ENCODE peak calls at places on chromosomes 7 and 10, in four cellular contexts. C, F, D and A are unnamed samples.

GRCh38 chr10:8331387-8331786 is 276.9 kb downstream of the GATA3 start:
- DNase-seq in F (no peak), D (no peak), C (no peak), A (no peak)

GRCh38 chr7:80960228-80960627 is 41.4 kb upstream of the SEMA3C start:
- DNase-seq in D (no peak), C (no peak), F (no peak), A (no peak)

GRCh38 chr7:54964136-54964535 is 54.7 kb upstream of the EGFR start:
- DNase-seq in D (no peak), F (no peak), C (no peak), A (no peak)

GRCh38 chr10:100570518-100570865 is 34.7 kb downstream of the HIF1AN start:
- DNase-seq in F (no peak), D (no peak), C (no peak), A (no peak)

GRCh38 chr10:6144609-6145413 is 56.0 kb downstream of the RBM17 start:
- DNase-seq in C (peak; percentile 92), F (peak; percentile 92), D (peak; percentile 87), A (peak; percentile 89)

GRCh38 chr7:123871998-123872867 is 27.3 kb downstream of the HYAL4 start:
- DNase-seq in F (no peak), C (peak; percentile 81), D (peak; percentile 43), A (peak; percentile 65)

GRCh38 chr7:22267989-22268615 is 88.9 kb downstream of the RAPGEF5 start:
- DNase-seq in D (no peak), C (no peak), F (no peak), A (no peak)

GRCh38 chr10:122492955-122493597 is 31.7 kb downstream of the HTRA1 start:
- DNase-seq in F (no peak), D (no peak), C (no peak), A (no peak)

GRCh38 chr10:8352696-8353095 is 298.2 kb downstream of the GATA3 start:
- DNase-seq in C (no peak), F (no peak), D (no peak), A (no peak)

GRCh38 chr10:129477051-129477450 is 10.0 kb downstream of the MGMT start:
- DNase-seq in C (peak; percentile 25), F (no peak), D (no peak), A (no peak)

GRCh38 chr7:43570688-43571365 is 12.1 kb upstream of the STK17A start:
- DNase-seq in C (no peak), D (no peak), F (no peak), A (no peak)

GRCh38 chr10:78772986-78773530 is 295.7 kb upstream of the ZMIZ1 start:
- DNase-seq in F (no peak), D (no peak), C (peak; percentile 34), A (peak; percentile 5)

GRCh38 chr10:88281592-88282268 is 301.4 kb downstream of the RNLS start:
- DNase-seq in F (no peak), C (no peak), D (no peak), A (no peak)

GRCh38 chr10:88273567-88273966 is 309.6 kb downstream of the RNLS start:
- DNase-seq in D (no peak), F (no peak), C (no peak), A (no peak)

GRCh38 chr10:88282876-88283275 is 300.2 kb downstream of the RNLS start:
- DNase-seq in F (no peak), C (no peak), D (no peak), A (no peak)

GRCh38 chr10:88280518-88280917 is 302.6 kb downstream of the RNLS start:
- DNase-seq in D (no peak), F (no peak), C (no peak), A (no peak)

GRCh38 chr10:88278912-88279311 is 304.2 kb downstream of the RNLS start:
- DNase-seq in C (no peak), D (no peak), F (no peak), A (no peak)
- H3K4me1 ChIP-seq in C (no peaks in the 10 kb centered on the region), D (peaks cover 9% of the 10 kb centered on the region), F (peaks cover 10% of the 10 kb centered on the region), A (no peaks in the 10 kb centered on the region)

GRCh38 chr10:119665901-119666708 is 14.9 kb downstream of the BAG3 start:
- DNase-seq in F (no peak), D (no peak), C (no peak), A (no peak)
- TF ChIP-seq CTCF in F (no peak), D (no peak), C (no peak), A (no peak)

GRCh38 chr10:24444337-24444736 is 235.4 kb downstream of the KIAA1217 start:
- DNase-seq in D (no peak), C (no peak), F (no peak), A (no peak)
- H3K4me1 ChIP-seq in D (peaks cover 24% of the 10 kb centered on the region), C (no peaks in the 10 kb centered on the region), F (peaks cover 33% of the 10 kb centered on the region), A (peaks cover 11% of the 10 kb centered on the region)

DNA sequence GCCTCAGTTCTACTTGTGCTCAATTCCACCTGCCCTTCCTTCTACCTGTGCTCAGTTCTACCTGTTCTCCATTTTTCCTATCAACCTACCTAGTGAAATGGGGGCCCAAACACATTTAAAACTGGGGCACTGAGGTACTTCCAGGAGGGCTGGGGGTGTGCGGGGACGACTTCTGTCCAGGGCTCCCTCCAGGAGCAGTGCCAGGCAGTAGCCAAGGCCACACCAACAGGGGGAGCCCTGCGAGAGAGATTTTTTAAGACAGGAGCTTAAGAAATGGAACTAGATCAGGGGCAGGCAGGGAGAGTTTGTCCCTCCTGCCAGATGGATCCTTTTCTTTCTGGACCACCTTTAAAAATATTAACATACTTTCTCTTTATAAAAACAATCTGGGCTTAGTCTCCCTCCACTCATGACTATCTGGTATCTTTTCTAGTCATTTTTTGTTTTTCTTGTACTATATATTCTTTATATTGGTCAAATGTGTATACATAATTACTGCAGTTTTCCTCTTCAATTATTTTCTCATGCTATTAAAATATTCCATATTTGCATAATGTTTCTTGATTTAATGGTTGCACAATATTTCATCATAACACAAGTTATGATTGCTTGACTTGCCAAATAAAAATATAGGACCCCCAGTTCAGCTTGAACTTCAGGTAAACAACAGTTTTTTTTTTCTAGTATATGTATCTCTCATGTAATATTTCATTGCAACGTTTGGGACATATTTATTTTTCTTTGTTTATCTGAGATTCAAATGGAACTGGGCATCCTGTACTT is 47.3 kb upstream of the INSYN2A start:
- DNase-seq in D (peak; percentile 33), F (no peak), C (peak; percentile 89), A (peak; percentile 45)
- TF ChIP-seq CTCF in D (peak; percentile 15), F (peak; percentile 57), C (peak; percentile 92), A (no peak)

GRCh38 chr10:101974091-101974799 is 81.7 kb downstream of the ARMH3 start:
- DNase-seq in C (no peak), D (no peak), F (no peak), A (no peak)

GRCh38 chr10:101968286-101968685 is 87.7 kb downstream of the ARMH3 start:
- DNase-seq in D (no peak), F (no peak), C (no peak), A (no peak)

GRCh38 chr10:101969496-101969895 is 86.5 kb downstream of the ARMH3 start:
- DNase-seq in D (no peak), C (no peak), F (no peak), A (no peak)

GRCh38 chr10:101968910-101969321 is 87.1 kb downstream of the ARMH3 start:
- DNase-seq in F (no peak), D (no peak), C (no peak), A (no peak)

GRCh38 chr10:101972761-101973160 is 83.2 kb downstream of the ARMH3 start:
- DNase-seq in F (no peak), D (no peak), C (no peak), A (no peak)
- H3K4me1 ChIP-seq in F (peaks cover 57% of the 10 kb centered on the region), D (peaks cover 4% of the 10 kb centered on the region), C (peaks cover 9% of the 10 kb centered on the region), A (no peaks in the 10 kb centered on the region)

GRCh38 chr7:134701272-134701671 is 54.6 kb downstream of the BPGM start:
- DNase-seq in D (no peak), C (no peak), F (no peak), A (no peak)
- TF ChIP-seq CTCF in D (no peak), C (peak; percentile 76), F (peak; percentile 17), A (no peak)

DNA sequence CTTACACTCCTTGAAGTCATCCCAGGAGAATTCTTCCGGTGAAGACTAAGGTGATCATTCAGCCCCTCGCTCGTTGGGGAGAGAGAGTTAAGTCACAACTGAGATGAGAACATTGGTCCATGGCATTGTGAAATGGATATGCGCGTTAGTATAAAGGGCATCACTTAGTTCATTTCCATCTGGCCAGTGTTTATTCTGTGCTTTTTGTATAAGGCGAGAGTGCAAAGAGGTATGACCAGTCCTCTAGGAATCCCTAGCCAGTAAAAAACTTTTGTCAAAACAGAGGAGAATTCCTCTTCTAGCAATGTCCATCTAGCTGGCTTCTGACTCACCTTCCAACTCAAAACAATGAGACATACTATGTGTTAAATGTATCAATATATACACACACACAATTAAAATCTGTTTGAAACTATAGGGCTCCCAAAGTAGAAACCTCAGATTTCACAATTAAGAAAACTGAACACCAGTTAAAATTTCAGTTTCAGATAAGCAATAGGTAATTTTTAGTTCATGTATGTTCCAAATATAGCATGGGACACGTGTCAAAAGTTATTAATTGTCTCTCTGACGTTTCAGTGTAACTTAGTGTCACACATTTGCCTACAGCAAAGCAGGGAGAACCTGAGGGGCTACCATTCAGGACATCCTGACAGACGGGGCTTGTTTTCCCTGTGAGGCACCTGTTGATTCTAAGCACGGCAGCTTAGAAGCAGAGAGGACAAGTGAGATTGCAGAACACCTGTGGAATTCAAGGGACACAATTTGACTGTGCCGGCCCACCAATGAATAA is 158.9 kb downstream of the KLF6 start:
- DNase-seq in F (no peak), D (no peak), C (no peak), A (no peak)
- H3K4me1 ChIP-seq in F (peaks cover 24% of the 10 kb centered on the region), D (no peaks in the 10 kb centered on the region), C (no peaks in the 10 kb centered on the region), A (no peaks in the 10 kb centered on the region)

GRCh38 chr10:95208702-95209391 is 14.8 kb downstream of the ACSM6 start:
- DNase-seq in C (peak; percentile 60), F (no peak), D (no peak), A (no peak)
- TF ChIP-seq CTCF in C (peak; percentile 68), F (peak; percentile 47), D (no peak), A (no peak)